ENCODE peak calls at places on chromosomes 4 and X, in seven cellular contexts. C is BE2C, D is fibroblast of lung, L is PC-9, T is cardiac muscle cell, K is heart left ventricle, E is pancreas. N is an unnamed sample. For H3K36me3, the result is how much of the 10 kb centered on the place peaks cover.

GRCh38 chrX:38095971-38096529 is 89.7 kb downstream of the SYTL5 start:
- DNase-seq in C (no peak), D (peak), L (no peak), T (no peak), K (no peak), E (no peak), N (no peak)

GRCh38 chr4:8915201-8916200 is 43.9 kb upstream of the HMX1 start:
- DNase-seq in C (no peak), D (no peak), L (no peak), T (no peak), K (peak), E (no peak), N (no peak)

GRCh38 chr4:56323386-56323785 is 63.9 kb downstream of the AASDH start:
- DNase-seq in C (no peak), D (no peak), L (no peak), T (no peak), K (no peak), E (no peak), N (no peak)

GRCh38 chr4:151667666-151668065 is 93.1 kb downstream of the GATB start:
- DNase-seq in C (no peak), D (no peak), L (no peak), T (no peak), K (no peak), E (no peak), N (no peak)

GRCh38 chr4:138507527-138507926 is 265.4 kb upstream of the SLC7A11 start:
- DNase-seq in C (no peak), D (peak), L (no peak), T (peak), K (no peak), E (no peak), N (no peak)

GRCh38 chr4:127518022-127518421 is 114.7 kb upstream of the INTU start:
- DNase-seq in C (no peak), D (no peak), L (no peak), T (no peak), K (no peak), E (no peak), N (no peak)

GRCh38 chr4:145340071-145340695 is 141.5 kb upstream of the SMAD1 start:
- DNase-seq in C (no peak), D (no peak), L (no peak), T (no peak), K (no peak), E (peak), N (no peak)

GRCh38 chrX:48726596-48726995 is 30.1 kb downstream of the SUV39H1 start:
- DNase-seq in C (no peak), D (no peak), L (no peak), T (no peak), K (no peak), E (no peak), N (no peak)

GRCh38 chr4:26985836-26986235 is 125.2 kb downstream of the STIM2 start:
- DNase-seq in C (no peak), D (no peak), L (no peak), T (peak), K (no peak), E (no peak), N (no peak)

GRCh38 chr4:22030321-22030720 is 81.7 kb upstream of the KCNIP4 start:
- DNase-seq in C (no peak), D (no peak), L (no peak), T (no peak), K (no peak), E (no peak), N (no peak)

GRCh38 chrX:109384569-109385174 is 97.2 kb downstream of the GUCY2F start:
- DNase-seq in C (peak), D (peak), L (no peak), T (peak), K (no peak), E (no peak), N (no peak)
- TF ChIP-seq CTCF in C (peak), D (peak), L (peak), T (peak), K (peak), E (peak), N (no peak)

DNA sequence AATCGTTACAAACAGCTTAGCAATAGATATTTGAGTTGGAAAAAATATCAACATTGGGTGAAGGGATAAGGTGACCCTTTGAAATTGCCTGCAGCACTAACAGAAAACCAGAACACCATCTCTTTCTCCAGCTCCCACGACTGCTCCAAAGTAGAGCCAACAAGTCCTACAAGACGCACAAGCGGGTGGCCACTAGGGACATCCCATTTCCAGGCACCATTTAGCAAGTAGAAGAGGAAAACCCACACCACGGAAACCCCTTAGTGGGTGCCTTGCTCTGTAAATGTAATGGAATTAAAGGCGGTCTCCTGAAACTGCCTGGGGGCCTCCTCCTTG is 1.9 kb downstream of the ARHGAP6 start:
- DNase-seq in C (no peak), D (peak), L (no peak), T (peak), K (no peak), E (no peak), N (no peak)
- H3K4me3 ChIP-seq in C (no peak), D (peak), L (no peak), T (peak), K (peak), E (no peak), N (no peak)

DNA sequence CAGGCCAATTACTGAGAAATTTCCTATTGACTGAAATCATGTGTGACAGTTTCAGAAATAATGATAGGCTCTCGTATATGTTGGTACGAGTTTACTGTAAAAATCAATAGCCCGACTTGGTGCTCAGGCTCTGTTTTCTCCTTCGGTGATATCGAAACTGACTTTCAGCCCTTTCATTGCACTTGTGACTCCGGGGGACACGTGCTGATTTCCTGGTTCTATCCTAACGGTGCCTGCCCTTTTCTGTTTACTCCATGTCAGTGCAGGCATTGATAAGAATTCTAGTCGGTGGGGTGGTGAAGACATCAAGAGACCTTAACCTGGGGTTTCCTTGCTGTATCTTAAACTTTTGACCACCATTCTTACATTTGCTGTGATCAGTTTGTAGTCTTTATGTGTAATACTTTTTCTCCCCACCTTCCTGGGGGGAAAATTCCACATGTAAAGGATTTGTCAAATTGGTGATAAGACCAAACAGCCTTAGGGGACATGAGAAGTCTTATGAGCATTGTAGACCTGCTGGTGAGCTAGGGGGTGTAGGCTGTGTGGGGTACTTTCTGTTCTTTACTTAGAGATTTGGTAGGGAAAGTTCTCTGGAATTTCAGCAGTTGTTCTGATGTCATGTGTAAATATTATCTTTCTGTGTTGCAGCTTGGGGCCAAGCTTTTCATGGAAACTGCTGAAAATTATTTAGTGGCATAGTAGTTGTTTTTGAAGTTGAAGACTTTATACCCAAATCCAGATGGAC is 52.7 kb downstream of the TMEM131L start:
- DNase-seq in C (no peak), D (no peak), L (no peak), T (peak), K (no peak), E (no peak), N (no peak)
- H3K36me3 ChIP-seq in C (under half), D (under half), L (under half), T (under half), K (under half), E (under half), N (under half)

DNA sequence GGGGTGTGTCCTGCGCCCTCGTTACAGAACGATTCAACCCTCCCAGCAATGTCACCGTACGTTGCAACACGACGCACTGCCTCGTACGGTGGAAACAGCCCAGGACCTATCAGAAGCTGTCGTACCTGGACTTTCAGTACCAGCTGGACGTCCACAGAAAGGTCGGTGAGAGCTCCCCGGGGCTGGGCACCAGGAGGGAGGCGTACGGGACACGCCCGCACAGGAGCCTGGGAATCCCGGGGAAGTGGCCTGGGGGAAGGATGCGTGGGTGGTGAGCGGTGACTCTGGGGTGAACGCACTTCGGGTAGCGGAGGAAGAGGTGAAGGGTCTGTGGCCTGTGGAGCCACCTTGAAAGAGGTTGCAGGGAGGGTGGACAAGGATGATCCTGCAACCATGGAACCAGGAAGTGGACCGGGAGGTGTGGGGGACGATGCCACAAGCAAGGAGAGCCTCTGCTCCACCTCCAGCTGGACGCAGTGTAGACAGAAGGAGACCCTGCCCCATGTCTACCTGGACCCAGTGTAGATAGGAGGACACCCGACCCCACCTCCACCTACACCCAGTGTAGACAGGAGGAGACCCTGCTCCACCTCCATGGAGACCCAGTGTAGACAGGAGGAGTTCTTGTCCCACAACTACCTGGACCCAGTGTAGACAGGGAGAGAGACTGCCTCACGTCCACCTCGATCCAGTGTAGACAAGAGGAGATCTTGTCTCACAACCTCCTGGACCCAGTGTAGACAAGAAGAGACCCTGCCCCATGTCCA is 25.9 kb downstream of the CSF2RA start:
- DNase-seq in C (no peak), D (no peak), L (no peak), T (no peak), K (peak), E (no peak), N (no peak)
- TF ChIP-seq CTCF in C (no peak), D (no peak), L (no peak), T (no peak), K (no peak), E (no peak), N (no peak)

GRCh38 chrX:118181030-118181429 is 64.4 kb upstream of the KLHL13 start:
- DNase-seq in C (no peak), D (peak), L (no peak), T (peak), K (no peak), E (no peak), N (no peak)

GRCh38 chrX:118178450-118178849 is 61.8 kb upstream of the KLHL13 start:
- DNase-seq in C (no peak), D (no peak), L (no peak), T (no peak), K (no peak), E (no peak), N (no peak)

GRCh38 chrX:118177708-118178107 is 61.1 kb upstream of the KLHL13 start:
- DNase-seq in C (no peak), D (no peak), L (no peak), T (no peak), K (no peak), E (no peak), N (no peak)

GRCh38 chrX:118179718-118180117 is 63.1 kb upstream of the KLHL13 start:
- DNase-seq in C (no peak), D (no peak), L (no peak), T (no peak), K (no peak), E (no peak), N (no peak)

GRCh38 chrX:118179161-118179560 is 62.6 kb upstream of the KLHL13 start:
- DNase-seq in C (no peak), D (no peak), L (no peak), T (no peak), K (no peak), E (no peak), N (no peak)
- H3K4me3 ChIP-seq in C (no peak), D (no peak), L (no peak), T (no peak), K (no peak), E (no peak), N (no peak)

GRCh38 chr4:78481180-78481579 is 70.4 kb upstream of the ANXA3 start:
- DNase-seq in C (no peak), D (peak), L (no peak), T (peak), K (no peak), E (no peak), N (peak)
- H3K36me3 ChIP-seq in C (under half), D (under half), L (under half), T (under half), K (under half), E (under half), N (under half)

GRCh38 chr4:71231753-71232420 is 106.9 kb upstream of the SLC4A4 start:
- DNase-seq in C (no peak), D (no peak), L (no peak), T (no peak), K (no peak), E (no peak), N (no peak)

GRCh38 chr4:71231073-71231752 is 107.6 kb upstream of the SLC4A4 start:
- DNase-seq in C (peak), D (peak), L (no peak), T (peak), K (peak), E (peak), N (no peak)

GRCh38 chr4:71230258-71230594 is 108.6 kb upstream of the SLC4A4 start:
- DNase-seq in C (no peak), D (peak), L (no peak), T (no peak), K (no peak), E (peak), N (no peak)

GRCh38 chr4:71229477-71230257 is 109.2 kb upstream of the SLC4A4 start:
- DNase-seq in C (peak), D (peak), L (peak), T (peak), K (no peak), E (no peak), N (no peak)

DNA sequence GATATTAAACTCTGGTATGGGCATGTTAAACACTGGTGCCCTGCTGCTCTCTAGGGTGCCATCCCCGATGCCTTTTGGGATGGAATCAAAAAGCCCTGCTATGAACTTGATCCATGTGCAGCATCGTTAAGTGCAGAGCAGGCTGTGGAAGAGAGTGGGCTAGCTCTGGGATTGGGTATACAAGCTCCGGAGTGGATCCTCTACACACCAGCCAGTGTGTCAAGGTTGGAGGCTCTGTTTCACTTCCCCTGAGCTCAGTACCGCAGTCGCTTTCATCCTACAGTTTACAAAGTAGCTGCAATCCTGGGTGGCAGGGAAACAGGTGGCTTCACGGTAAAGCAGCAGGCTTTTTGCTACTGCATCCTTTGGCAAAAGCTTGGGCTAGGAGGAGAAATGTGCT is 108.2 kb upstream of the SLC4A4 start:
- DNase-seq in C (no peak), D (no peak), L (no peak), T (no peak), K (no peak), E (no peak), N (no peak)
- TF ChIP-seq CTCF in C (no peak), D (no peak), L (no peak), T (no peak), K (no peak), E (no peak), N (no peak)

GRCh38 chr4:24416293-24416692 is 168.1 kb downstream of the DHX15 start:
- DNase-seq in C (no peak), D (no peak), L (no peak), T (no peak), K (no peak), E (no peak), N (no peak)
- H3K4me3 ChIP-seq in C (no peak), D (no peak), L (no peak), T (no peak), K (no peak), E (no peak), N (no peak)

GRCh38 chrX:1390621-1391369 is 1.1 kb downstream of the SLC25A6 start:
- DNase-seq in C (no peak), D (no peak), L (no peak), T (no peak), K (peak), E (peak), N (no peak)
- H3K36me3 ChIP-seq in C (half or more), D (under half), L (half or more), T (under half), K (half or more), E (under half), N (under half)

N was measured in BJ.